ENCODE peak calls at places on chromosomes 2 and 18, in eight cellular contexts. One of them, this sample, is unnamed. For H3K4me1, the result is how much of the 10 kb centered on the place peaks cover.

GRCh38 chr2:204074434-204074833 is 137.9 kb downstream of the ICOS start:
- DNase-seq in fibroblast of lung: no peak
- DNase-seq in mucosa of descending colon: no peak
- DNase-seq in psoas muscle: no peak
- DNase-seq in tibial artery: no peak
- DNase-seq in Peyer's patch: no peak
- DNase-seq in A549: no peak
- DNase-seq in K562: no peak
- DNase-seq in this sample: no peak

GRCh38 chr18:62389761-62390481 is 64.8 kb downstream of the TNFRSF11A start:
- DNase-seq in tibial artery: no peak
- DNase-seq in K562: no peak
- DNase-seq in mucosa of descending colon: no peak
- DNase-seq in psoas muscle: no peak
- DNase-seq in A549: peak
- DNase-seq in fibroblast of lung: no peak
- DNase-seq in Peyer's patch: no peak
- DNase-seq in this sample: no peak

GRCh38 chr18:21996261-21996892 is 173.0 kb upstream of the GATA6 start:
- DNase-seq in psoas muscle: peak
- DNase-seq in K562: no peak
- DNase-seq in fibroblast of lung: peak
- DNase-seq in Peyer's patch: peak
- DNase-seq in mucosa of descending colon: peak
- DNase-seq in tibial artery: peak
- DNase-seq in A549: no peak
- DNase-seq in this sample: peak

GRCh38 chr2:1055014-1055595 is 104.5 kb downstream of the SNTG2 start:
- DNase-seq in tibial artery: no peak
- DNase-seq in Peyer's patch: no peak
- DNase-seq in mucosa of descending colon: no peak
- DNase-seq in psoas muscle: no peak
- DNase-seq in fibroblast of lung: peak
- DNase-seq in A549: no peak
- DNase-seq in K562: no peak
- DNase-seq in this sample: no peak

GRCh38 chr2:46269545-46270273 is 27.5 kb upstream of the EPAS1 start:
- DNase-seq in psoas muscle: no peak
- DNase-seq in Peyer's patch: no peak
- DNase-seq in tibial artery: no peak
- DNase-seq in fibroblast of lung: no peak
- DNase-seq in A549: no peak
- DNase-seq in K562: no peak
- DNase-seq in mucosa of descending colon: no peak
- DNase-seq in this sample: peak

GRCh38 chr2:31075936-31076590 is 62.2 kb downstream of the GALNT14 start:
- DNase-seq in psoas muscle: no peak
- DNase-seq in K562: no peak
- DNase-seq in tibial artery: no peak
- DNase-seq in Peyer's patch: no peak
- DNase-seq in fibroblast of lung: peak
- DNase-seq in A549: no peak
- DNase-seq in mucosa of descending colon: no peak
- DNase-seq in this sample: no peak

GRCh38 chr2:36541891-36542595 is 55.9 kb downstream of the FEZ2 start:
- DNase-seq in Peyer's patch: no peak
- DNase-seq in fibroblast of lung: no peak
- DNase-seq in psoas muscle: no peak
- DNase-seq in tibial artery: no peak
- DNase-seq in K562: no peak
- DNase-seq in A549: no peak
- DNase-seq in mucosa of descending colon: no peak
- DNase-seq in this sample: no peak

GRCh38 chr18:711693-712400 is 583 bp downstream of the ENOSF1 start:
- DNase-seq in mucosa of descending colon: peak
- DNase-seq in tibial artery: peak
- DNase-seq in K562: peak
- DNase-seq in fibroblast of lung: peak
- DNase-seq in A549: peak
- DNase-seq in psoas muscle: peak
- DNase-seq in Peyer's patch: peak
- DNase-seq in this sample: peak

GRCh38 chr2:3078684-3079083 is 298.9 kb downstream of the EIPR1 start:
- DNase-seq in Peyer's patch: no peak
- DNase-seq in tibial artery: no peak
- DNase-seq in psoas muscle: no peak
- DNase-seq in fibroblast of lung: no peak
- DNase-seq in K562: no peak
- DNase-seq in A549: peak
- DNase-seq in mucosa of descending colon: no peak
- DNase-seq in this sample: no peak

GRCh38 chr2:86186431-86186830 is 8.8 kb downstream of the IMMT start:
- DNase-seq in mucosa of descending colon: no peak
- DNase-seq in fibroblast of lung: no peak
- DNase-seq in K562: no peak
- DNase-seq in psoas muscle: no peak
- DNase-seq in A549: no peak
- DNase-seq in tibial artery: no peak
- DNase-seq in Peyer's patch: no peak
- DNase-seq in this sample: no peak

GRCh38 chr2:101205521-101205998 is 47.1 kb upstream of the CNOT11 start:
- DNase-seq in mucosa of descending colon: no peak
- DNase-seq in A549: peak
- DNase-seq in Peyer's patch: no peak
- DNase-seq in fibroblast of lung: peak
- DNase-seq in psoas muscle: peak
- DNase-seq in K562: no peak
- DNase-seq in tibial artery: peak
- DNase-seq in this sample: peak

GRCh38 chr18:46199515-46200147 is 95.4 kb downstream of the HAUS1 start:
- DNase-seq in tibial artery: no peak
- DNase-seq in mucosa of descending colon: no peak
- DNase-seq in Peyer's patch: no peak
- DNase-seq in A549: peak
- DNase-seq in K562: no peak
- DNase-seq in psoas muscle: no peak
- DNase-seq in fibroblast of lung: peak
- DNase-seq in this sample: no peak

GRCh38 chr2:192195548-192196418 is 1.1 kb upstream of the TMEFF2 start:
- DNase-seq in Peyer's patch: peak
- DNase-seq in tibial artery: no peak
- DNase-seq in A549: peak
- DNase-seq in mucosa of descending colon: peak
- DNase-seq in fibroblast of lung: peak
- DNase-seq in K562: no peak
- DNase-seq in psoas muscle: peak
- DNase-seq in this sample: peak

GRCh38 chr2:112260295-112260625 is 5.4 kb upstream of the ZC3H8 start:
- DNase-seq in A549: no peak
- DNase-seq in tibial artery: no peak
- DNase-seq in Peyer's patch: no peak
- DNase-seq in K562: no peak
- DNase-seq in psoas muscle: no peak
- DNase-seq in fibroblast of lung: no peak
- DNase-seq in mucosa of descending colon: no peak
- DNase-seq in this sample: no peak

GRCh38 chr2:171523339-171523931 is 1.2 kb downstream of the CYBRD1 start:
- DNase-seq in psoas muscle: peak
- DNase-seq in A549: peak
- DNase-seq in Peyer's patch: peak
- DNase-seq in K562: peak
- DNase-seq in mucosa of descending colon: peak
- DNase-seq in tibial artery: peak
- DNase-seq in fibroblast of lung: peak
- DNase-seq in this sample: peak

GRCh38 chr2:166419616-166419934 is 43.8 kb upstream of the SCN9A start:
- DNase-seq in psoas muscle: no peak
- DNase-seq in fibroblast of lung: peak
- DNase-seq in mucosa of descending colon: no peak
- DNase-seq in K562: no peak
- DNase-seq in tibial artery: no peak
- DNase-seq in A549: peak
- DNase-seq in Peyer's patch: no peak
- DNase-seq in this sample: no peak

GRCh38 chr18:13612111-13612997 is 114.0 kb downstream of the FAM210A start:
- DNase-seq in fibroblast of lung: no peak
- DNase-seq in psoas muscle: no peak
- DNase-seq in mucosa of descending colon: peak
- DNase-seq in Peyer's patch: peak
- DNase-seq in A549: no peak
- DNase-seq in K562: no peak
- DNase-seq in tibial artery: no peak
- DNase-seq in this sample: no peak

GRCh38 chr2:217837001-217837491 is 165.7 kb downstream of the TNS1 start:
- DNase-seq in Peyer's patch: no peak
- DNase-seq in mucosa of descending colon: peak
- DNase-seq in A549: peak
- DNase-seq in K562: peak
- DNase-seq in psoas muscle: peak
- DNase-seq in fibroblast of lung: peak
- DNase-seq in tibial artery: peak
- DNase-seq in this sample: peak

GRCh38 chr2:149573760-149574159 is 13.8 kb downstream of the MMADHC start:
- DNase-seq in tibial artery: no peak
- DNase-seq in mucosa of descending colon: no peak
- DNase-seq in psoas muscle: no peak
- DNase-seq in fibroblast of lung: peak
- DNase-seq in K562: no peak
- DNase-seq in A549: no peak
- DNase-seq in Peyer's patch: no peak
- DNase-seq in this sample: no peak
- TF ChIP-seq CTCF in tibial artery: peak
- TF ChIP-seq CTCF in mucosa of descending colon: no peak
- TF ChIP-seq CTCF in psoas muscle: peak
- TF ChIP-seq CTCF in fibroblast of lung: no peak
- TF ChIP-seq CTCF in K562: no peak
- TF ChIP-seq CTCF in A549: peak
- TF ChIP-seq CTCF in Peyer's patch: peak
- TF ChIP-seq CTCF in this sample: no peak

DNA sequence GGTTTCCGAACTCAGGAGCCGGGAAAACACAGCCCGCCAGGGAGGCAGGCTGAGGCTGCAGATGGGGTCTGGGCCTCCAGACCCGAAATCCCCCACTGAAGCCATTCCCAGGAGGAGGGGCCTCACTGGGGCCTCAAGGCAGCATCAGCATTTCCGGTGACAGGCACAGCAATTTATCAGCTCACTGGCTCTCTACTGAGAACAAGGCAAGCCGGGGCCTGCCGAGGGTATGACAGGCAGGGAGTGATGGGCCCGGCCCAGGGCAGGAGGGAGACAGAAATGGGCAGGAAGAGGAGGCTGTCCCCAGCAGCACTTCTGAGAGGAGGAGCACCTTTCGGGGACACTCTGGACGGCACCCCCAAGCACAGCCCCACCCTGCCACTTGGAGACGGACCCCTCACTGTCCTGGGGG is 12.5 kb downstream of the SDC1 start:
- DNase-seq in Peyer's patch: no peak
- DNase-seq in fibroblast of lung: peak
- DNase-seq in K562: no peak
- DNase-seq in tibial artery: no peak
- DNase-seq in A549: no peak
- DNase-seq in psoas muscle: no peak
- DNase-seq in mucosa of descending colon: peak
- DNase-seq in this sample: no peak
- H3K4me1 ChIP-seq in Peyer's patch: under half
- H3K4me1 ChIP-seq in fibroblast of lung: under half
- H3K4me1 ChIP-seq in K562: under half
- H3K4me1 ChIP-seq in tibial artery: under half
- H3K4me1 ChIP-seq in A549: half or more
- H3K4me1 ChIP-seq in psoas muscle: under half
- H3K4me1 ChIP-seq in mucosa of descending colon: under half
- H3K4me1 ChIP-seq in this sample: under half

GRCh38 chr18:26689226-26689913 is 141.0 kb upstream of the KCTD1 start:
- DNase-seq in psoas muscle: no peak
- DNase-seq in tibial artery: no peak
- DNase-seq in A549: no peak
- DNase-seq in Peyer's patch: no peak
- DNase-seq in mucosa of descending colon: no peak
- DNase-seq in K562: no peak
- DNase-seq in fibroblast of lung: no peak
- DNase-seq in this sample: no peak

GRCh38 chr18:26686532-26686931 is 138.2 kb upstream of the KCTD1 start:
- DNase-seq in Peyer's patch: no peak
- DNase-seq in mucosa of descending colon: no peak
- DNase-seq in A549: no peak
- DNase-seq in tibial artery: no peak
- DNase-seq in psoas muscle: no peak
- DNase-seq in K562: no peak
- DNase-seq in fibroblast of lung: no peak
- DNase-seq in this sample: no peak

DNA sequence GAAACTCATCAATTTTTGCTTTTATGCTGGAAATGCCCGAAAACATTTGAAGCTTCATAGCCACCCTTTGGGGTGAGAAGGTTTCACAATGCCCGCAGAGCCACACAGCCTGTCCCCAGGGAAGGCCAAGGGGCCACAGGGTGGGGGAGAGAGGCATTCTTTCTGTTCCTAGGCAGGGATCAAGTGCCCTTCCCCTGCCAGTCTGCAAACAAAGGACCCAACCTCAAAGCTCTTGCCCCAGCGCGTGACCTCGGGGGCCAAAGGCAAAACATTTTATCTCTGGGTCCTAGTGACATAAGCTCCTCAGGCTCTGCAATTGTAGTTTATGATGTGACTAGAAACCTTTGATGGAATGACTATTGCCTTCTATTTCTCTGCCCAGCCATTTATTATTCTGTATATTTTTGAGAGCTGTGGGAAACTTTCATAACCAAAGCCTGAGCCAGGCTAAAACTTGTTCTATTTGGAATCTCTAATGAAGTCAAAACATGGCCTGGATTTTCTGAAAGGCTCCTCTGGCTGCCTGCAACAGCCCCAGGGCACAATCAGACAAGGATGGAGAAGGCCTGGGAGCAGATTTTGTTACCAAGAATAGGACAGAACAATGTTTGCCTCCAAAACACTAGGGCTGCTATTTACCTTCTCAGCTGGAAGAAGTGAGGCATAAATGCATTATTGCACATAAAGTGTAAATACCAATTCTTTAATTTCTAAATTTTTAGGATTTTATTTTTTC is 137.3 kb upstream of the KCTD1 start:
- DNase-seq in A549: no peak
- DNase-seq in K562: no peak
- DNase-seq in mucosa of descending colon: no peak
- DNase-seq in fibroblast of lung: no peak
- DNase-seq in psoas muscle: no peak
- DNase-seq in Peyer's patch: no peak
- DNase-seq in tibial artery: no peak
- DNase-seq in this sample: no peak
- H3K4me3 ChIP-seq in A549: no peak
- H3K4me3 ChIP-seq in K562: no peak
- H3K4me3 ChIP-seq in mucosa of descending colon: no peak
- H3K4me3 ChIP-seq in fibroblast of lung: no peak
- H3K4me3 ChIP-seq in psoas muscle: no peak
- H3K4me3 ChIP-seq in Peyer's patch: no peak
- H3K4me3 ChIP-seq in tibial artery: no peak
- H3K4me3 ChIP-seq in this sample: no peak

DNA sequence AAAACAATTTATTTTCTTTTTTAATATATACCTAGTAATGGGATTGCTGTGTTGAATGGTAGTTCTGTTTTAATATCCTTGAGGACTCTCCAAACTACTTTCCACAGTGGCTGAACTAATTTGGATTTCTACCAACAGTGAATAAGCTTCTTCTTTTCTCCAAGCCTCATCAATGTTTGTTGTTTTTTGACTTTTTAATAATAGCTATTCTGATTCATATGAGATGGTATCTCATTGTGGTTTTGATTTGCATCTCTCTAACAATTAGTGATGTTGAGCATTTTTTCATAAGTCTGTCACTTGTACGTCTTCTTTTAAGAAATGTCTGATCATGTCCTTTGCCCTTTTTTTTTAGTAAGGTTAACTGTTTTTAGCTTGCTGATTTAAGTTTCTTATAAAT is 863.3 kb downstream of the CNTNAP5 start:
- DNase-seq in tibial artery: no peak
- DNase-seq in A549: no peak
- DNase-seq in K562: no peak
- DNase-seq in Peyer's patch: no peak
- DNase-seq in psoas muscle: no peak
- DNase-seq in fibroblast of lung: peak
- DNase-seq in mucosa of descending colon: no peak
- DNase-seq in this sample: no peak
- TF ChIP-seq CTCF in tibial artery: no peak
- TF ChIP-seq CTCF in A549: no peak
- TF ChIP-seq CTCF in K562: no peak
- TF ChIP-seq CTCF in Peyer's patch: no peak
- TF ChIP-seq CTCF in psoas muscle: no peak
- TF ChIP-seq CTCF in fibroblast of lung: no peak
- TF ChIP-seq CTCF in mucosa of descending colon: no peak
- TF ChIP-seq CTCF in this sample: no peak